ENCODE peak calls at places on chromosome 1, in seven cellular contexts. X is astrocyte, L is PC-3, H is IMR-90, T is K562, Z is GM23338, G is hepatocyte. U is an unnamed sample. For H4K20me1, the result is how much of the 10 kb centered on the place peaks cover.

GRCh38 chr1:234927312-234927967 is 201.2 kb downstream of the TOMM20 start:
- DNase-seq in G (no peak), T (no peak), Z (no peak), H (no peak), X (no peak), L (no peak), U (no peak)

GRCh38 chr1:177249231-177249630 is 78.5 kb downstream of the BRINP2 start:
- DNase-seq in L (no peak), H (no peak), T (no peak), Z (no peak), G (no peak), X (no peak), U (no peak)

GRCh38 chr1:92949937-92950817 is 11.1 kb downstream of the DIPK1A start:
- DNase-seq in G (no peak), X (peak), L (peak), H (peak), T (no peak), Z (no peak), U (peak)

GRCh38 chr1:73604739-73605138 is 593.2 kb downstream of the LRRIQ3 start:
- DNase-seq in G (no peak), H (no peak), T (no peak), L (peak), Z (peak), X (peak), U (peak)

GRCh38 chr1:93317207-93317606 is 28.5 kb upstream of the DR1 start:
- DNase-seq in G (no peak), T (no peak), H (no peak), L (no peak), X (no peak), Z (no peak), U (no peak)

GRCh38 chr1:7747605-7748004 is 23.5 kb upstream of the VAMP3 start:
- DNase-seq in T (no peak), X (no peak), L (no peak), Z (no peak), H (no peak), G (no peak), U (no peak)

GRCh38 chr1:223266632-223267172 is 97.3 kb downstream of the SUSD4 start:
- DNase-seq in G (no peak), L (no peak), T (no peak), Z (no peak), H (no peak), X (no peak), U (no peak)

GRCh38 chr1:24978383-24979032 is 48.4 kb upstream of the RUNX3 start:
- DNase-seq in L (no peak), G (no peak), T (no peak), X (no peak), Z (no peak), H (no peak), U (no peak)

GRCh38 chr1:85865183-85865582 is 156.9 kb upstream of the ZNHIT6 start:
- DNase-seq in Z (no peak), T (no peak), X (no peak), G (no peak), H (peak), L (no peak), U (no peak)

GRCh38 chr1:159936284-159936904 is 9.0 kb downstream of the IGSF9 start:
- DNase-seq in T (peak), X (no peak), Z (peak), H (no peak), G (peak), L (peak), U (peak)

GRCh38 chr1:93322349-93322748 is 23.4 kb upstream of the DR1 start:
- DNase-seq in G (no peak), L (peak), X (no peak), T (no peak), Z (no peak), H (no peak), U (peak)

GRCh38 chr1:147086129-147086528 is 86.1 kb downstream of the PRKAB2 start:
- DNase-seq in L (no peak), H (no peak), Z (no peak), T (no peak), X (no peak), G (no peak), U (no peak)

GRCh38 chr1:147570907-147571306 is 29.6 kb downstream of the BCL9 start:
- DNase-seq in X (no peak), Z (no peak), H (no peak), T (no peak), G (no peak), L (no peak), U (no peak)

GRCh38 chr1:188719735-188720134 is 1757.9 kb downstream of the BRINP3 start:
- DNase-seq in T (no peak), L (no peak), Z (no peak), G (no peak), H (no peak), X (no peak), U (no peak)

GRCh38 chr1:108327534-108328462 is 83.9 kb upstream of the NBPF4 start:
- DNase-seq in T (no peak), L (peak), G (no peak), X (no peak), Z (peak), H (no peak), U (no peak)

GRCh38 chr1:73910466-73910865 is 287.5 kb downstream of the LRRIQ3 start:
- DNase-seq in G (no peak), H (no peak), T (no peak), X (peak), Z (no peak), L (no peak), U (peak)

GRCh38 chr1:226403522-226404034 is 4.3 kb downstream of the PARP1 start:
- DNase-seq in H (peak), Z (peak), X (peak), G (no peak), T (peak), L (peak), U (peak)

GRCh38 chr1:226402615-226403521 is 5.0 kb downstream of the PARP1 start:
- DNase-seq in L (no peak), X (no peak), Z (no peak), H (no peak), G (no peak), T (no peak), U (no peak)

GRCh38 chr1:226405411-226405988 is 2.4 kb downstream of the PARP1 start:
- DNase-seq in H (no peak), G (no peak), L (no peak), T (no peak), X (no peak), Z (peak), U (no peak)

GRCh38 chr1:226404904-226405222 is 3.0 kb downstream of the PARP1 start:
- DNase-seq in T (no peak), Z (peak), H (no peak), G (no peak), X (no peak), L (no peak), U (no peak)

DNA sequence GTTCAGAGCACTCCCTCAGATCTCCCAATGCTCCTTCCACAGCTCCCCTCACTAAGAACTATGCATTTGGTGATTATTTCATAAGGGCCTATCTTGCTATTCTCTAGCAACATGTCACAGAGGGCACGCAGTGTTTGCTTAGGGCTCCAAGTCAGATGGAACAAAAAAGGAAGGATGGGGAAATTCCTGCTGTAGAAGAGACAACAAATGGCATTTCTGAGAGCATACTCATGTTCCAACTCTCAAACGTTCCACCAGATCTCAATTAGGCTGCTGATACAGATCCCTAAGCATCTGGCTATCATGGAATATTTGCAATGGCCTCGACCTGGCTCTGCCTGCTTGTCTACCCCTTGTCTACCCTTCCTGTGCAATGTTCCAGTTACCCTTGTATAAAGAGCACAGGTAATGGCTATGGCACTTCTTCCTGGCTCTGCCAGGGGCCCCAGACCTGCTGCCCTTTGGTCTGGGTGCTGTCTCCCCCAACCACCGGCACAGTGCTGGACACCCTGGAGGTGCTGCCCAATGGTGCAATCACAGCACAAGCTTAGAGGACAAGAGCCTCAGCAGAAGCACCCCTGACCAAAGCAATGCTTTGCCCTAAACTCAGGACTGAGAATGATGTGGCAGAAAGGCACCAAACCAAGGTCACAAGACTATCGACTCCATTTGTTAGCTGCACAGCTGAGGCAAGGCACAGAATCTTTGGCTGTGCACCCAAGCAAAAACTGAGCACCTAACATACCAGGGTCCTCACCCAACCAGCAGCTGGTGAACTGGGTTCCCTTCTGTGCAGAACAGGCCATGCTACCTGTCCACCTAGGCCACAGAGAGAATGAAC is 3.6 kb downstream of the PARP1 start:
- DNase-seq in L (peak), T (no peak), H (peak), Z (no peak), G (no peak), X (peak), U (no peak)
- H4K20me1 ChIP-seq in L (under half), T (under half), H (under half), Z (under half), G (under half), X (half or more), U (under half)

GRCh38 chr1:39224295-39224829 is 19.9 kb downstream of the MACF1 start:
- DNase-seq in H (peak), Z (no peak), L (no peak), G (no peak), T (no peak), X (no peak), U (no peak)
- H4K20me1 ChIP-seq in H (half or more), Z (under half), L (under half), G (under half), T (under half), X (half or more), U (under half)

GRCh38 chr1:6191968-6192367 is 7.4 kb downstream of the RPL22 start:
- DNase-seq in X (no peak), L (no peak), T (no peak), H (no peak), G (no peak), Z (no peak), U (no peak)
- H4K20me1 ChIP-seq in X (half or more), L (half or more), T (under half), H (under half), G (half or more), Z (half or more), U (under half)

GRCh38 chr1:39255212-39255611 is 50.7 kb downstream of the MACF1 start:
- DNase-seq in T (no peak), L (no peak), G (no peak), X (peak), Z (no peak), H (peak), U (no peak)
- H4K20me1 ChIP-seq in T (under half), L (under half), G (under half), X (half or more), Z (under half), H (half or more), U (under half)

GRCh38 chr1:201682964-201683363 is 144.0 kb downstream of the NAV1 start:
- DNase-seq in L (no peak), G (no peak), X (no peak), Z (no peak), T (no peak), H (no peak), U (no peak)

GRCh38 chr1:201683397-201683796 is 144.5 kb downstream of the NAV1 start:
- DNase-seq in T (no peak), G (no peak), L (no peak), X (no peak), H (no peak), Z (no peak), U (no peak)

GRCh38 chr1:201681375-201681774 is 142.4 kb downstream of the NAV1 start:
- DNase-seq in Z (no peak), T (no peak), G (no peak), L (no peak), X (no peak), H (no peak), U (no peak)

GRCh38 chr1:201686709-201687455 is 142.1 kb upstream of the IPO9 start:
- DNase-seq in X (no peak), G (peak), H (no peak), L (no peak), Z (peak), T (no peak), U (no peak)

GRCh38 chr1:201685485-201685884 is 143.5 kb upstream of the IPO9 start:
- DNase-seq in Z (no peak), T (no peak), G (no peak), L (no peak), X (no peak), H (no peak), U (no peak)
- H4K20me1 ChIP-seq in Z (under half), T (under half), G (under half), L (under half), X (half or more), H (half or more), U (under half)

DNA sequence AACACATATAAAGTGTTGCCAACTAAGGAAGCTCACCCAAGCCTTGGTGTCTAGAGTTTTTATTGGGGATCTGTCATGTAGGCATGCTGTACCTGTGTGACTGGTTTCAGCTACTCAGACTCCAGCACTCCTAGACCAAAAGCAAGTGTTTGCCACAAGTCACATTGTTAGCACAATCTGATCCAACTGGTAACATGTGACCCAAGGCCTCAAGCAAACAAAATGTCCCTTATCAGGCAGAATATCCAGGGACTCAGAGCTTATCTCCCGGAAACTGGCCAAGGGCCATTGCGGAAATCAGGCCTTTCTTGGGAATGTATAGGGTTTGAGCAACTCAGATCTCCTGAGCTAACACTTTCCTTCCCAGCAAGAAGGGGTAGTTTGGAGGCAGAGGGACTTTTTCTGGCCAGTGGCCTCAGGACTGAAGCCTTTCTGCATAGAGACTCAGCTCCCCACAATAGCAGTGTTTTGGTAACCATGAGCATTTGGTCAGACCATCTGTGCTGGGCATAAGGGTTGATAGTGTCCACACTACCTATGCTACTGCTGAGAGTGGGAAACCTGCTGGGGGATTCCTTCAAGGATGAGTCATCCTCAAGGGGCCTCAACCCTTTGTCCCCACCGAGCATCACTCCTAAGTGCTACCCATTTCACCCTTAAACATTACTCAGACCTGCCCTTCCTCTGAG is 29.6 kb downstream of the NHLH2 start:
- DNase-seq in X (no peak), G (peak), H (no peak), T (no peak), L (peak), Z (no peak), U (no peak)
- H4K20me1 ChIP-seq in X (under half), G (under half), H (under half), T (under half), L (under half), Z (under half), U (under half)

U was measured in mammary epithelial cell.